ENCODE peak calls at places on chromosome 15, in six cellular contexts. One of them, this sample, is unnamed.

GRCh38 chr15:55829826-55830225 is 86.9 kb upstream of the PRTG start:
- DNase-seq in SW480: no peak
- DNase-seq in stomach: no peak
- DNase-seq in mesendoderm: no peak
- DNase-seq in NCI-H2107: no peak
- DNase-seq in B cell: no peak
- DNase-seq in this sample: no peak

GRCh38 chr15:92861742-92862141 is 38.4 kb upstream of the CHD2 start:
- DNase-seq in NCI-H2107: no peak
- DNase-seq in mesendoderm: no peak
- DNase-seq in B cell: no peak
- DNase-seq in stomach: no peak
- DNase-seq in SW480: no peak
- DNase-seq in this sample: no peak

GRCh38 chr15:83380026-83380425 is 67.1 kb upstream of the SH3GL3 start:
- DNase-seq in B cell: no peak
- DNase-seq in NCI-H2107: no peak
- DNase-seq in stomach: no peak
- DNase-seq in mesendoderm: no peak
- DNase-seq in SW480: peak; percentile 39
- DNase-seq in this sample: no peak

GRCh38 chr15:51334011-51334426 is 4.4 kb downstream of the CYP19A1 start:
- DNase-seq in B cell: peak; percentile 48
- DNase-seq in SW480: no peak
- DNase-seq in stomach: no peak
- DNase-seq in mesendoderm: no peak
- DNase-seq in NCI-H2107: peak; percentile 13
- DNase-seq in this sample: no peak

GRCh38 chr15:92733934-92734521 is 78.5 kb upstream of the FAM174B start:
- DNase-seq in stomach: no peak
- DNase-seq in SW480: no peak
- DNase-seq in B cell: no peak
- DNase-seq in NCI-H2107: no peak
- DNase-seq in mesendoderm: peak; percentile 82
- DNase-seq in this sample: no peak

GRCh38 chr15:67127925-67128324 is 62.5 kb downstream of the SMAD3 start:
- DNase-seq in mesendoderm: no peak
- DNase-seq in SW480: peak; percentile 31
- DNase-seq in B cell: peak; percentile 26
- DNase-seq in stomach: no peak
- DNase-seq in NCI-H2107: no peak
- DNase-seq in this sample: no peak

GRCh38 chr15:51186121-51186795 is 91.6 kb upstream of the TNFAIP8L3 start:
- DNase-seq in NCI-H2107: no peak
- DNase-seq in stomach: no peak
- DNase-seq in SW480: no peak
- DNase-seq in B cell: no peak
- DNase-seq in mesendoderm: no peak
- DNase-seq in this sample: no peak

GRCh38 chr15:41523097-41523496 is 9.5 kb upstream of the LTK start:
- DNase-seq in B cell: no peak
- DNase-seq in mesendoderm: no peak
- DNase-seq in NCI-H2107: no peak
- DNase-seq in stomach: no peak
- DNase-seq in SW480: no peak
- DNase-seq in this sample: no peak

GRCh38 chr15:77610731-77611130 is 22.0 kb downstream of the LINGO1 start:
- DNase-seq in B cell: no peak
- DNase-seq in stomach: no peak
- DNase-seq in NCI-H2107: no peak
- DNase-seq in mesendoderm: no peak
- DNase-seq in SW480: no peak
- DNase-seq in this sample: no peak

GRCh38 chr15:29770796-29771195 is 51.5 kb downstream of the TJP1 start:
- DNase-seq in NCI-H2107: no peak
- DNase-seq in SW480: no peak
- DNase-seq in stomach: no peak
- DNase-seq in B cell: no peak
- DNase-seq in mesendoderm: no peak
- DNase-seq in this sample: no peak

GRCh38 chr15:92811514-92811913 is 88.6 kb upstream of the CHD2 start:
- DNase-seq in B cell: no peak
- DNase-seq in mesendoderm: peak; percentile 72
- DNase-seq in SW480: peak; percentile 93
- DNase-seq in stomach: no peak
- DNase-seq in NCI-H2107: peak; percentile 16
- DNase-seq in this sample: no peak

GRCh38 chr15:67821784-67822451 is 3.4 kb upstream of the SKOR1 start:
- DNase-seq in mesendoderm: no peak
- DNase-seq in NCI-H2107: no peak
- DNase-seq in B cell: no peak
- DNase-seq in SW480: no peak
- DNase-seq in stomach: no peak
- DNase-seq in this sample: no peak

GRCh38 chr15:32089851-32090359 is 59.6 kb downstream of the CHRNA7 start:
- DNase-seq in NCI-H2107: no peak
- DNase-seq in B cell: no peak
- DNase-seq in SW480: no peak
- DNase-seq in stomach: no peak
- DNase-seq in mesendoderm: no peak
- DNase-seq in this sample: no peak

GRCh38 chr15:74994685-74995084 is 678 bp upstream of the SCAMP5 start:
- DNase-seq in stomach: no peak
- DNase-seq in B cell: no peak
- DNase-seq in NCI-H2107: no peak
- DNase-seq in SW480: no peak
- DNase-seq in mesendoderm: no peak
- DNase-seq in this sample: no peak

GRCh38 chr15:67832031-67832551 is 6.8 kb downstream of the SKOR1 start:
- DNase-seq in SW480: peak; percentile 30
- DNase-seq in mesendoderm: peak; percentile 80
- DNase-seq in stomach: no peak
- DNase-seq in B cell: no peak
- DNase-seq in NCI-H2107: no peak
- DNase-seq in this sample: no peak

GRCh38 chr15:67065531-67066005 is at the start of gene SMAD3:
- DNase-seq in NCI-H2107: no peak
- DNase-seq in SW480: peak; percentile 86
- DNase-seq in stomach: peak; percentile 92
- DNase-seq in B cell: peak; percentile 88
- DNase-seq in mesendoderm: peak; percentile 97
- DNase-seq in this sample: peak; percentile 82

GRCh38 chr15:78437107-78437761 is 782 bp upstream of the IREB2 start:
- DNase-seq in stomach: no peak
- DNase-seq in mesendoderm: peak; percentile 51
- DNase-seq in SW480: peak; percentile 36
- DNase-seq in B cell: no peak
- DNase-seq in NCI-H2107: no peak
- DNase-seq in this sample: no peak

GRCh38 chr15:31399544-31400171 is 73.0 kb downstream of the KLF13 start:
- DNase-seq in mesendoderm: no peak
- DNase-seq in NCI-H2107: no peak
- DNase-seq in stomach: no peak
- DNase-seq in B cell: no peak
- DNase-seq in SW480: peak; percentile 9
- DNase-seq in this sample: no peak

GRCh38 chr15:90529369-90530249 is at the start of gene CRTC3:
- DNase-seq in SW480: peak; percentile 52
- DNase-seq in stomach: peak; percentile 50
- DNase-seq in mesendoderm: peak; percentile 38
- DNase-seq in B cell: no peak
- DNase-seq in NCI-H2107: no peak
- DNase-seq in this sample: peak; percentile 41

GRCh38 chr15:88612186-88612796 is 8.8 kb upstream of the AEN start:
- DNase-seq in NCI-H2107: no peak
- DNase-seq in mesendoderm: no peak
- DNase-seq in SW480: no peak
- DNase-seq in B cell: no peak
- DNase-seq in stomach: no peak
- DNase-seq in this sample: no peak

GRCh38 chr15:85755942-85756341 is 38.8 kb downstream of the KLHL25 start:
- DNase-seq in stomach: no peak
- DNase-seq in mesendoderm: no peak
- DNase-seq in B cell: no peak
- DNase-seq in SW480: no peak
- DNase-seq in NCI-H2107: no peak
- DNase-seq in this sample: no peak

GRCh38 chr15:90681480-90681879 is 35.7 kb upstream of the BLM start:
- DNase-seq in B cell: no peak
- DNase-seq in mesendoderm: no peak
- DNase-seq in stomach: no peak
- DNase-seq in SW480: no peak
- DNase-seq in NCI-H2107: no peak
- DNase-seq in this sample: no peak

GRCh38 chr15:80436511-80437307 is 32.5 kb downstream of the ARNT2 start:
- DNase-seq in B cell: no peak
- DNase-seq in mesendoderm: peak; percentile 24
- DNase-seq in stomach: peak; percentile 34
- DNase-seq in NCI-H2107: no peak
- DNase-seq in SW480: peak; percentile 95
- DNase-seq in this sample: no peak

GRCh38 chr15:78055923-78056713 is 21.4 kb downstream of the TBC1D2B start:
- DNase-seq in NCI-H2107: no peak
- DNase-seq in B cell: no peak
- DNase-seq in stomach: no peak
- DNase-seq in SW480: peak; percentile 64
- DNase-seq in mesendoderm: peak; percentile 49
- DNase-seq in this sample: no peak

GRCh38 chr15:73947651-73948050 is 21.4 kb downstream of the LOXL1 start:
- DNase-seq in NCI-H2107: no peak
- DNase-seq in mesendoderm: no peak
- DNase-seq in stomach: no peak
- DNase-seq in SW480: no peak
- DNase-seq in B cell: no peak
- DNase-seq in this sample: no peak

GRCh38 chr15:73034213-73034612 is 18.1 kb upstream of the NEO1 start:
- DNase-seq in B cell: no peak
- DNase-seq in SW480: no peak
- DNase-seq in NCI-H2107: no peak
- DNase-seq in mesendoderm: no peak
- DNase-seq in stomach: no peak
- DNase-seq in this sample: no peak

GRCh38 chr15:75597667-75598341 is 18.7 kb upstream of the PTPN9 start:
- DNase-seq in NCI-H2107: no peak
- DNase-seq in SW480: no peak
- DNase-seq in mesendoderm: peak; percentile 47
- DNase-seq in B cell: no peak
- DNase-seq in stomach: peak; percentile 47
- DNase-seq in this sample: no peak

GRCh38 chr15:90062023-90062728 is 40.1 kb downstream of the IDH2 start:
- DNase-seq in SW480: peak; percentile 62
- DNase-seq in stomach: peak; percentile 83
- DNase-seq in B cell: no peak
- DNase-seq in NCI-H2107: peak; percentile 69
- DNase-seq in mesendoderm: peak; percentile 97
- DNase-seq in this sample: peak; percentile 11

GRCh38 chr15:31323627-31324026 is 3.0 kb upstream of the KLF13 start:
- DNase-seq in NCI-H2107: no peak
- DNase-seq in mesendoderm: no peak
- DNase-seq in SW480: no peak
- DNase-seq in B cell: no peak
- DNase-seq in stomach: no peak
- DNase-seq in this sample: no peak

GRCh38 chr15:83319771-83320170 is 35.3 kb upstream of the BNC1 start:
- DNase-seq in SW480: no peak
- DNase-seq in stomach: no peak
- DNase-seq in mesendoderm: no peak
- DNase-seq in NCI-H2107: no peak
- DNase-seq in B cell: no peak
- DNase-seq in this sample: no peak

GRCh38 chr15:69855601-69856000 is 242.1 kb downstream of the TLE3 start:
- DNase-seq in stomach: no peak
- DNase-seq in B cell: no peak
- DNase-seq in NCI-H2107: peak; percentile 18
- DNase-seq in SW480: peak; percentile 88
- DNase-seq in mesendoderm: no peak
- DNase-seq in this sample: no peak

GRCh38 chr15:71705151-71705550 is 105.2 kb upstream of the NR2E3 start:
- DNase-seq in mesendoderm: peak; percentile 89
- DNase-seq in NCI-H2107: no peak
- DNase-seq in B cell: no peak
- DNase-seq in SW480: peak; percentile 8
- DNase-seq in stomach: no peak
- DNase-seq in this sample: no peak

GRCh38 chr15:85047271-85047948 is 65.8 kb downstream of the PDE8A start:
- DNase-seq in B cell: no peak
- DNase-seq in mesendoderm: peak; percentile 27
- DNase-seq in stomach: no peak
- DNase-seq in SW480: peak; percentile 97
- DNase-seq in NCI-H2107: no peak
- DNase-seq in this sample: no peak

GRCh38 chr15:59410448-59410896 is 27.5 kb upstream of the FAM81A start:
- DNase-seq in mesendoderm: no peak
- DNase-seq in B cell: no peak
- DNase-seq in stomach: peak; percentile 51
- DNase-seq in SW480: no peak
- DNase-seq in NCI-H2107: no peak
- DNase-seq in this sample: no peak

GRCh38 chr15:91448245-91448644 is 348.2 kb downstream of the SV2B start:
- DNase-seq in NCI-H2107: no peak
- DNase-seq in SW480: no peak
- DNase-seq in stomach: no peak
- DNase-seq in mesendoderm: no peak
- DNase-seq in B cell: no peak
- DNase-seq in this sample: no peak

GRCh38 chr15:70715840-70716510 is 47.4 kb downstream of the UACA start:
- DNase-seq in NCI-H2107: no peak
- DNase-seq in B cell: no peak
- DNase-seq in SW480: no peak
- DNase-seq in mesendoderm: peak; percentile 78
- DNase-seq in stomach: no peak
- DNase-seq in this sample: no peak

GRCh38 chr15:47331796-47332480 is 385.4 kb upstream of the SEMA6D start:
- DNase-seq in SW480: no peak
- DNase-seq in B cell: no peak
- DNase-seq in NCI-H2107: no peak
- DNase-seq in stomach: no peak
- DNase-seq in mesendoderm: peak; percentile 65
- DNase-seq in this sample: no peak

This sample was measured in CD8-positive, alpha-beta memory T cell.